ENCODE peak calls at places on chromosomes 12 and 14, in four cellular contexts. Q is HepG2, N is transverse colon, X is heart left ventricle. Z is an unnamed sample.

GRCh38 chr12:65948320-65949008 is 124.2 kb downstream of the HMGA2 start:
- DNase-seq in Q (no peak), N (peak; percentile 26), X (peak; percentile 73), Z (peak; percentile 66)

GRCh38 chr14:90239139-90239538 is 17.2 kb upstream of the PSMC1 start:
- DNase-seq in Q (no peak), N (no peak), X (no peak), Z (no peak)

GRCh38 chr12:26091837-26092236 is 33.0 kb downstream of the BHLHE41 start:
- DNase-seq in Q (no peak), N (no peak), X (no peak), Z (no peak)

GRCh38 chr12:20438307-20438779 is 70.0 kb downstream of the PDE3A start:
- DNase-seq in Q (no peak), N (no peak), X (no peak), Z (no peak)

GRCh38 chr12:83389237-83389996 is 702.7 kb downstream of the TMTC2 start:
- DNase-seq in Q (no peak), N (peak; percentile 9), X (no peak), Z (peak; percentile 60)

GRCh38 chr14:23095196-23096108 is at the start of gene C14orf119:
- DNase-seq in Q (peak; percentile 100), N (peak; percentile 100), X (peak; percentile 94), Z (peak; percentile 100)

GRCh38 chr12:43285248-43285647 is 266.8 kb downstream of the ADAMTS20 start:
- DNase-seq in Q (no peak), N (no peak), X (no peak), Z (no peak)

GRCh38 chr14:71062581-71063303 is 155.5 kb downstream of the PCNX1 start:
- DNase-seq in Q (no peak), N (no peak), X (no peak), Z (no peak)

GRCh38 chr12:14473707-14474287 is 93.9 kb downstream of the PLBD1 start:
- DNase-seq in Q (peak; percentile 1), N (no peak), X (no peak), Z (no peak)

GRCh38 chr14:99146991-99147740 is 124.8 kb downstream of the BCL11B start:
- DNase-seq in Q (no peak), N (no peak), X (no peak), Z (no peak)
- H3K36me3 ChIP-seq in Q (no peaks in the 10 kb centered on the region), N (no peaks in the 10 kb centered on the region), X (no peaks in the 10 kb centered on the region), Z (no peaks in the 10 kb centered on the region)

DNA sequence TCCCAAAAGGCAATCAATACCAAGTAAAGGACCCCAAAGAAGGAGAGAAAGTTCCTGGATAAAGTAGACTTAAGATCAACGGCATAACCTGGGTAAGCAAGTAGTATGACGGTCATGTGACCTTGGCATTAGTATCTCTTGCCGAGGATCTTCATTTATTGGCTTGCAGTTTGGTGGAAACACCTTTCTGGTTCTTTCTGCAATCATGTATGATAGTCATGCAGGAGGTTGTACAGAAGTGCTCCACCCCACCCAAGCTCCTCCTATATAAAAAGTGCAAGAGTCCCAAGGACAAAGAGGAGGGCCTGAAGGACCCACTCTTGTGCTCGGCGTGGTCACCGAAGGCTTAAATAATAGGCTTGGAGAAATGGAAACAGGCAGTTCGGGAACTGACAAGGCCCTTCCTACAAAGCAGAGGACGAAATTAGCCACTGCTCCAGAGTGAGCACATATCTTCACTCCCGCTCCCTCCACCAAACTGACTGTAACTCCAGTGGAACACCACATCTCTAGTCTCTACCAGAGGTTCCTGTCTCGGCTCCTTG is 750 bp downstream of the CS start:
- DNase-seq in Q (no peak), N (peak; percentile 51), X (no peak), Z (no peak)
- TF ChIP-seq POLR2A in Q (peak; percentile 38), N (no peak), X (no peak), Z (no peak)

GRCh38 chr14:64450255-64450654 is 15.0 kb upstream of the AKAP5 start:
- DNase-seq in Q (no peak), N (no peak), X (no peak), Z (no peak)

GRCh38 chr14:64442300-64442988 is 22.9 kb upstream of the AKAP5 start:
- DNase-seq in Q (no peak), N (no peak), X (no peak), Z (peak; percentile 17)

GRCh38 chr14:64444984-64445845 is 20.1 kb upstream of the AKAP5 start:
- DNase-seq in Q (no peak), N (peak; percentile 45), X (no peak), Z (peak; percentile 45)

GRCh38 chr14:64444140-64444539 is 21.2 kb upstream of the AKAP5 start:
- DNase-seq in Q (no peak), N (no peak), X (no peak), Z (no peak)

DNA sequence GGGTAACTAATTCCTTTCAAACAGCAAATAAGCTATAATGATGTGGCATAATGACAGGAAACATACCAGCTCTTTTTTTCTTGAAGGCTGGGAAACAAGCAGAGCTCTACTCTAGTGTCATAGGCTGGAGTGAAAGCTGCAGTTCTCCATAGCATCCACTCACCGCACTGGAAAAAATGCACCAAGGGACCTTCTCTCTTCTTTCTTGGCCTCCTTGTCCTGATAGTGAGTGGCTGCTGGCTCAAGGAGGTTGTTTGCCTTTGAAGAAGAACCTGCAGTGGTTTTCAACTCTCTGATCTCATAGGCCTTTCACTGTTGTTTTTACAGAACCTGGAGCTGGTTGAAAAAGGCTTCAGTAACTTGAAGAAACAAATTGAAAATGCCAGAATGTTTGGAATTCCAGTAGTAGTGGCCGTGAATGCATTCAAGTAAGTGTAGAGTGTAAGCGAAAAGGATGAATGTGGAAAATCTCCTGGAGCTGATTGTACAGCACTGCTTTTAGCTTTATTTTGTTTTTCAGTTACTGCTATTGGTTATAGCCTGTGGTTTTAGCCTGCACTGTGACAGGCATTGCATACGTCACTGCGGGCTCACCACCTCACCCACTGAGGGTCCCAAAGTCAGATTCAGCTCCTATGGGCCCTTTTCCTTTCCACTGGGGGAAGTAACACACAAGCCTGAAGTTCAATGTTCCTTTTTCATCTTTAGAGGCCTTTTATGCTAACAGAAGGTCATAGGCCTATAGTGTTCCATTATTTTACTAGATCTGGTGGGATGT is 17.2 kb upstream of the AKAP5 start:
- DNase-seq in Q (no peak), N (no peak), X (no peak), Z (no peak)
- H3K36me3 ChIP-seq in Q (peaks cover 67% of the 10 kb centered on the region), N (no peaks in the 10 kb centered on the region), X (no peaks in the 10 kb centered on the region), Z (no peaks in the 10 kb centered on the region)

GRCh38 chr12:124261885-124262284 is 33.0 kb upstream of the RFLNA start:
- DNase-seq in Q (no peak), N (no peak), X (no peak), Z (no peak)
- TF ChIP-seq POLR2A in Q (no peak), N (no peak), X (no peak), Z (no peak)

DNA sequence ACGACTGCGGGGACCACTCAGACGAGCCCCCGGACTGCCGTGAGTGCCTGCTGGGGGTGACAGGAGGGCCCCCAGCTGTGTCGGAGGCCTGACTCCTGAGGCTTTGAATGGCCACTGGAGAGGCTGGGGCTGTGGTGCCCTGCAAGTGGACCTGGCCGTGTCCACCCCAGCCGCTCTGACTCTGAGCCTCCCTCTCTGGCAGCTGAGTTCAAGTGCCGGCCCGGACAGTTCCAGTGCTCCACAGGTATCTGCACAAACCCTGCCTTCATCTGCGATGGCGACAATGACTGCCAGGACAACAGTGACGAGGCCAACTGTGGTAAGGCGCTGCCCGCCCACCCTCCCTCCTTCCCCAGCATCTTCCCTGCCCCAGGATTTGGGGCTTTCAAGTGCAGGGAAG is 16.1 kb upstream of the NXPH4 start:
- DNase-seq in Q (no peak), N (no peak), X (no peak), Z (no peak)
- H3K36me3 ChIP-seq in Q (peaks cover 94% of the 10 kb centered on the region), N (no peaks in the 10 kb centered on the region), X (no peaks in the 10 kb centered on the region), Z (peaks cover 4% of the 10 kb centered on the region)

GRCh38 chr12:2169489-2169888 is 116.7 kb downstream of the CACNA1C start:
- DNase-seq in Q (peak; percentile 10), N (no peak), X (no peak), Z (no peak)
- TF ChIP-seq POLR2A in Q (no peak), N (no peak), X (no peak), Z (no peak)

DNA sequence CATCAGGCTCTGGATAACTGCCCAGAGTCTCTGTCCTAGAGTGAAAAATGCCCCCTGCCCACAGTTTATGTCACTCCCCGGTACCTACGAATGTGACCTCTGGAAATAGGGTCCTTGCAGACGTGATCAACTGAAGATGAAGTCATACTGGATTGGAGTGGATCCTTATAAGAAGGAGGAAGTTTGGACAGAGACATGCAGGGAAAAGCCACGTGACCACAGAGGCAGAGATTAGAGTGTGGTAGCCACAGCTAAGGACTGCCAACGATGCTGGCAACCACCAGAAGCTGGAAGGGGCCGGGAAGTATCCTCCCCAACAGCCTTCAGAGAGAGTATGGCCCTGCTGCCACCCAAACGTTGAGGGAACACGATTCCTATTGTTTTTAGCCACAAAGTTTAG is 101.2 kb upstream of the NCOR2 start:
- DNase-seq in Q (no peak), N (no peak), X (no peak), Z (no peak)
- H3K36me3 ChIP-seq in Q (no peaks in the 10 kb centered on the region), N (no peaks in the 10 kb centered on the region), X (no peaks in the 10 kb centered on the region), Z (no peaks in the 10 kb centered on the region)

DNA sequence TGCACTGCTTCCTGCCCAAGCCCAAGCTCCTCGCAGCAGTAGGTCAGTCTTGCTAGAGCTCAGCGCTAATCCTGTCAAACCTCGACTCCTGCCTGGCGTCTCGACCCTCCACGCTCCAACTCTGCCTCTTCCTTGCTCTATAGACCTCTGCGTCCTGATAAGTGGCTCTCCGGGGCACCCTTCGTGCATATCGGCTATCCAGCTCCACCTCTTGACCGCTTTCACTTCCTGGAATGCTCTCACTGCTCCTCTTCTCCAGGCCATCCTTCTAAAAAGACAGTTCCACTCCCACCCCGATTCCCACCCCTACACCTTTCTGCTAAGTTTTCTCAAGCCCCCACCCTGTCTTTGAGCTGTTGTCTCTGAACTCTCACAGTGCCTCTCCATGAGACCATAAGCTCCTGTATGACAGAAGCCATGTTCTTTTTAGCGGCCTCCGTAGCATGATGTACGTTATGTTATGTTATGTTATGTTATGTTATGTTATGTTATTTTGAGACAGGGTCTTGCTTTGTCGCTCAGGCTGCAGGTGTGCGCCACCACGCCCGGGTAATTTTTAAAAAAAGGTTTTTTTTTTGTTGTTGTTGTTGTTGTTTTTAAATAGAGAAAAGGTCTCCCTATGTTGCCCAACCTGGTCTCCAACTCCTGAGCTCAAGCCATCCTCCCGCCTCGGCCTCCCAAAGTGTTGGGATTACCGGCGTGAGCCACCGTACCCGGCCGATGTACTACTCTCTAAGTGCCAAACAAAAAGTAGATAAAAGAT is 601 bp downstream of the COX14 start:
- DNase-seq in Q (peak; percentile 49), N (no peak), X (no peak), Z (peak; percentile 53)
- TF ChIP-seq POLR2A in Q (peak; percentile 3), N (no peak), X (no peak), Z (no peak)

DNA sequence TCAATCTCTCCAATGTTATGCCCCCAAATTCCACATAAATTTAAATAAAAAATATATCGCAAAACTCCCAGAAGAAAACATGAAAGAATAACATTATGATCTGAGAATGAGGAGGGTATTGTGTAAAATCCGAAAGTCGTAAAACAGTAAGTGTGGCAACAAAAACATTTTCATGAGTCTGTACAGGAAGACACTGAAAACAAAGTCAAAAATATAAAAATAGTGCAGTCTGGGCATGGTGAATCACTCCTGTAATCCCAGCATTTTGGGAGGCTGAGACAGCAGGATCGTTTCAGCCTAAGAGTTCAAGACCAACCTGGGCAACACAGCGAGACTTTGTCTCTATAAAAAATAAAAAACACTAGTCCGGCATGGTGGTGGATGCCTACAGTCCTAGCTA is 57.1 kb downstream of the SPTLC2 start:
- DNase-seq in Q (no peak), N (no peak), X (no peak), Z (no peak)
- H3K36me3 ChIP-seq in Q (peaks cover 37% of the 10 kb centered on the region), N (no peaks in the 10 kb centered on the region), X (no peaks in the 10 kb centered on the region), Z (no peaks in the 10 kb centered on the region)

Z was measured in testis.